ENCODE peak calls at places on chromosome 13, in seven cellular contexts. V, Q, R, U, W, A and D are unnamed samples. For H3K4me1, the result is how much of the 10 kb centered on the place peaks cover.

GRCh38 chr13:33106656-33107402 is 90.6 kb downstream of the KL start:
- DNase-seq in V (no peak), Q (no peak), R (no peak), U (no peak), W (no peak), A (no peak), D (no peak)

GRCh38 chr13:38763446-38764381 is 76.8 kb downstream of the FREM2 start:
- DNase-seq in V (no peak), Q (no peak), R (peak), U (no peak), W (peak), A (peak), D (no peak)

GRCh38 chr13:94617389-94618000 is 15.8 kb downstream of the GPR180 start:
- DNase-seq in V (no peak), Q (no peak), R (peak), U (no peak), W (peak), A (peak), D (peak)

GRCh38 chr13:33263484-33263883 is 22.1 kb downstream of the STARD13 start:
- DNase-seq in V (no peak), Q (no peak), R (no peak), U (no peak), W (no peak), A (no peak), D (no peak)

GRCh38 chr13:100490692-100491091 is 97.9 kb downstream of the GGACT start:
- DNase-seq in V (no peak), Q (no peak), R (no peak), U (no peak), W (peak), A (no peak), D (no peak)

GRCh38 chr13:50353651-50354415 is 338.6 kb downstream of the KCNRG start:
- DNase-seq in V (no peak), Q (no peak), R (peak), U (no peak), W (no peak), A (no peak), D (no peak)

GRCh38 chr13:95644611-95645052 is at the start of gene DZIP1:
- DNase-seq in V (no peak), Q (no peak), R (peak), U (peak), W (peak), A (peak), D (no peak)

GRCh38 chr13:110415669-110416068 is 108.6 kb downstream of the COL4A2 start:
- DNase-seq in V (no peak), Q (no peak), R (peak), U (peak), W (peak), A (no peak), D (no peak)

GRCh38 chr13:98775844-98776598 is 23.5 kb upstream of the SLC15A1 start:
- DNase-seq in V (no peak), Q (no peak), R (peak), U (peak), W (no peak), A (no peak), D (no peak)

GRCh38 chr13:51246411-51247298 is 24.5 kb downstream of the FAM124A start:
- DNase-seq in V (no peak), Q (no peak), R (no peak), U (no peak), W (no peak), A (peak), D (no peak)

GRCh38 chr13:50693755-50694154 is 149.7 kb downstream of the DLEU7 start:
- DNase-seq in V (no peak), Q (no peak), R (no peak), U (no peak), W (peak), A (peak), D (no peak)

GRCh38 chr13:95378603-95379002 is 77.4 kb upstream of the ABCC4 start:
- DNase-seq in V (no peak), Q (no peak), R (no peak), U (no peak), W (no peak), A (no peak), D (no peak)

GRCh38 chr13:79386125-79386822 is 19.8 kb downstream of the RBM26 start:
- DNase-seq in V (no peak), Q (no peak), R (no peak), U (no peak), W (no peak), A (no peak), D (no peak)

GRCh38 chr13:76892488-76892887 is 6.3 kb upstream of the KCTD12 start:
- DNase-seq in V (no peak), Q (no peak), R (no peak), U (no peak), W (no peak), A (no peak), D (no peak)

GRCh38 chr13:109816112-109816978 is 30.0 kb upstream of the IRS2 start:
- DNase-seq in V (no peak), Q (no peak), R (no peak), U (no peak), W (peak), A (no peak), D (no peak)

GRCh38 chr13:24605923-24606372 is 74.3 kb upstream of the ATP12A start:
- DNase-seq in V (no peak), Q (no peak), R (peak), U (no peak), W (peak), A (no peak), D (peak)

GRCh38 chr13:23949736-23950135 is 52.4 kb upstream of the C1QTNF9B start:
- DNase-seq in V (no peak), Q (no peak), R (no peak), U (no peak), W (no peak), A (no peak), D (no peak)

GRCh38 chr13:32150239-32150638 is 118.7 kb downstream of the FRY start:
- DNase-seq in V (no peak), Q (no peak), R (no peak), U (no peak), W (no peak), A (no peak), D (no peak)

GRCh38 chr13:78382946-78383542 is 220.3 kb downstream of the POU4F1 start:
- DNase-seq in V (no peak), Q (no peak), R (no peak), U (no peak), W (no peak), A (no peak), D (no peak)

GRCh38 chr13:83485101-83485500 is 397.2 kb downstream of the SLITRK1 start:
- DNase-seq in V (no peak), Q (no peak), R (no peak), U (no peak), W (no peak), A (no peak), D (no peak)

GRCh38 chr13:52459668-52460067 is 4.4 kb downstream of the CKAP2 start:
- DNase-seq in V (no peak), Q (no peak), R (no peak), U (no peak), W (no peak), A (no peak), D (no peak)

GRCh38 chr13:28743499-28744083 is 24.8 kb upstream of the SLC46A3 start:
- DNase-seq in V (no peak), Q (no peak), R (no peak), U (no peak), W (no peak), A (no peak), D (no peak)

GRCh38 chr13:100196380-100196779 is 107.5 kb downstream of the PCCA start:
- DNase-seq in V (no peak), Q (no peak), R (no peak), U (no peak), W (no peak), A (no peak), D (no peak)

GRCh38 chr13:52862358-52863206 is 14.1 kb upstream of the PCDH8 start:
- DNase-seq in V (no peak), Q (no peak), R (no peak), U (peak), W (peak), A (peak), D (no peak)

GRCh38 chr13:51632643-51633357 is 48.5 kb downstream of the WDFY2 start:
- DNase-seq in V (no peak), Q (no peak), R (no peak), U (no peak), W (peak), A (no peak), D (no peak)

GRCh38 chr13:84445776-84446175 is 563.5 kb upstream of the SLITRK1 start:
- DNase-seq in V (no peak), Q (no peak), R (no peak), U (no peak), W (no peak), A (no peak), D (no peak)

GRCh38 chr13:100443998-100444328 is 144.6 kb downstream of the GGACT start:
- DNase-seq in V (no peak), Q (no peak), R (no peak), U (no peak), W (no peak), A (no peak), D (no peak)

GRCh38 chr13:60627071-60627686 is 230.2 kb downstream of the TDRD3 start:
- DNase-seq in V (no peak), Q (no peak), R (peak), U (no peak), W (peak), A (peak), D (no peak)

GRCh38 chr13:29454931-29455481 is 140.5 kb downstream of the SLC7A1 start:
- DNase-seq in V (no peak), Q (no peak), R (no peak), U (no peak), W (peak), A (no peak), D (no peak)

GRCh38 chr13:21316376-21316775 is 139.9 kb downstream of the MRPL57 start:
- DNase-seq in V (no peak), Q (no peak), R (no peak), U (no peak), W (no peak), A (no peak), D (no peak)

GRCh38 chr13:65784088-65784816 is 1445.9 kb downstream of the PCDH9 start:
- DNase-seq in V (no peak), Q (no peak), R (no peak), U (no peak), W (no peak), A (no peak), D (no peak)

GRCh38 chr13:28339419-28339818 is 155.5 kb downstream of the FLT1 start:
- DNase-seq in V (no peak), Q (no peak), R (no peak), U (no peak), W (no peak), A (no peak), D (no peak)

GRCh38 chr13:26988059-26988769 is 183.4 kb downstream of the USP12 start:
- DNase-seq in V (no peak), Q (no peak), R (no peak), U (no peak), W (no peak), A (no peak), D (no peak)

GRCh38 chr13:64925284-64925683 is 2304.9 kb downstream of the PCDH9 start:
- DNase-seq in V (no peak), Q (no peak), R (peak), U (no peak), W (peak), A (peak), D (no peak)

GRCh38 chr13:51539887-51540286 is 44.4 kb upstream of the WDFY2 start:
- DNase-seq in V (no peak), Q (no peak), R (no peak), U (no peak), W (no peak), A (no peak), D (no peak)

GRCh38 chr13:20173121-20173746 is 12.4 kb upstream of the GJA3 start:
- DNase-seq in V (no peak), Q (no peak), R (no peak), U (no peak), W (no peak), A (no peak), D (no peak)

GRCh38 chr13:35512271-35512920 is 35.9 kb upstream of the MAB21L1 start:
- DNase-seq in V (no peak), Q (no peak), R (peak), U (no peak), W (no peak), A (no peak), D (no peak)

DNA sequence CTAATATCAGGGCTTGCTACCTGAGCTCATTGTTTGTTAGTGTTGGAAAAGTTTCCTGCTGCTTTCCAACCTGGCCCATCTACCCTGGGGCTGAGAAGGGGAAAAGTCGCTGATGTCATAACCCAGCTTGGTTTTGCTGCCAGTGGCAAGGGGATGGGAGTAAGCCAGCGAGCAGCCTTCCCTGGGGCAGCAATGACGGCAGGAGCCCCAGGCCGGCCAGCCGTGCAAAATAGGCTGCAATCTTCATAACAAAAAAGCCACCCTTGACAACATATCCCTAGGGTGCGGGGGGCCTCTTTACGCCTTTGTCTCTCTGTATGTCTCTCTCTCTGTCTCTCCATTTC is 30.1 kb downstream of the SERP2 start:
- DNase-seq in V (no peak), Q (no peak), R (no peak), U (no peak), W (peak), A (no peak), D (no peak)
- H3K4me3 ChIP-seq in V (no peak), Q (no peak), R (no peak), U (no peak), W (peak), A (no peak), D (no peak)

GRCh38 chr13:39811051-39811450 is 155.6 kb downstream of the COG6 start:
- DNase-seq in V (no peak), Q (no peak), R (no peak), U (no peak), W (no peak), A (no peak), D (no peak)
- H3K4me1 ChIP-seq in V (under half), Q (under half), R (under half), U (under half), W (under half), A (under half), D (under half)

DNA sequence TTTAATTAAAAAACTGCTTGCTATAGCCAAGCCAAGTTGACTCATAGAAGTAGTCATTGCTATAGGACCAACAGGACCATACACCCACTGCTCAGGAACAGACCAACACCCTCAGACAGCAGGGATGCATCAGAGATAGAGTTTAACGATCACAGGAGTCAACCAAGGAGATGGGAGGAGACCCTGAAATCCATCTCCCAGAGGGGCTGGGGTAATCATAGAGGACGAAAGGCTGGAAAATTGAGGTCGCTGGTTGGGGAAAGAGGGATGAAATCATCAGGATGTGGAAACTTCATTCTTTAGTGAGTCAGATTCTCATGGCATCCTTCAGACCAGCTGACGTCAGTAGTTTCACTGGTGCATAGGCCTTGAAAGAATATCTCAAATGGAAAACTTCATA is 160.4 kb upstream of the GPC6 start:
- DNase-seq in V (no peak), Q (no peak), R (peak), U (no peak), W (no peak), A (no peak), D (no peak)
- H3K27ac ChIP-seq in V (no peak), Q (no peak), R (no peak), U (no peak), W (no peak), A (no peak), D (no peak)

GRCh38 chr13:42048323-42048624 is 174 bp upstream of the DGKH start:
- DNase-seq in V (no peak), Q (no peak), R (no peak), U (no peak), W (peak), A (no peak), D (no peak)

GRCh38 chr13:42047561-42048322 is 706 bp upstream of the DGKH start:
- DNase-seq in V (no peak), Q (no peak), R (peak), U (peak), W (peak), A (peak), D (peak)

GRCh38 chr13:42046448-42046847 is 2.0 kb upstream of the DGKH start:
- DNase-seq in V (no peak), Q (no peak), R (no peak), U (no peak), W (no peak), A (no peak), D (no peak)

GRCh38 chr13:42048625-42049453 is at the start of gene DGKH:
- DNase-seq in V (peak), Q (peak), R (peak), U (peak), W (peak), A (peak), D (peak)

DNA sequence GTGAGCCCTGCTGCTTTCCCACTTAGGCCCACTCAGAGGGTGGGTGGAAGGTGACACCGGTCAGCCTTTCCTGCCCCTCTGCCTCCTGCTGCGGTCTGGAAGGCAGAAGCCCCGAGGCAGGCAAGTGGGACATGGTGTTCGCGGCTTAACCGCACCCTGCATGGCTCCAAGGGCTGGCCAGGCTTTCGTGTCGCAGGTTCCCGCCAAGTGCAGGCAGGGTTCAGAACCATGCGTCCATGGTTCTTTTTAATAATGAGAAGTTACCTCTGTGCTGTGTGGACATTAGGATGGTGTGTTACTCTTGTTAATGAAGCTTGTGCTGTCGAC is 969 bp downstream of the DGKH start:
- DNase-seq in V (no peak), Q (no peak), R (no peak), U (no peak), W (no peak), A (no peak), D (no peak)
- H3K4me3 ChIP-seq in V (peak), Q (peak), R (peak), U (peak), W (peak), A (peak), D (peak)

DNA sequence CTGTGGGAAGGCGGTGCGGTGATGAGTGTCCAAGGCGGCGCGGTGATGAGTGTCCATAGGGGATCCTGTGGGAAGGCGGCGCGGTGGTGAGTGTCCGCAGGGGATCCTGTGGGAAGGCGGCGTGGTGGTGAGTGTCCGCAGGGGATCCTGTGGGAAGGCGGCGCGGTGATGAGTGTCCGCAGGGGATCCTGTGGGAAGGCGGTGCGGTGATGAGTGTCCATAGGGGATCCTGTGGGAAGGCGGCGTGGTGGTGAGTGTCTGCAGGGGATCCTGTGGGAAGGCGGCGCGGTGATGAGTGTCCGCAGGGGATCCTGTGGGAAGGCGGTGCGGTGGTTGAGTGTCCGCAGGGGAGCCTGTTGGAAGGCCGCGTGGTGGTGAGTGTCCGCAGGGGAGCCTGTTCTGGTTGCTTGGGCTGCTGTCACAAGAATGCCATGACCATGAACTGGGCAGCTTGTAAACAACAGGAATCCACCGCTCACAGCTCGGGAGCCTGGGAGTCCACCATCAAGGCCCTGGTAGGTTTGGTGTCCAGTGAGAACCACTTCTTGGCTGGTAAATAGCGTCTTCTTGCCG is 21.4 kb downstream of the TFDP1 start:
- DNase-seq in V (no peak), Q (no peak), R (no peak), U (no peak), W (no peak), A (no peak), D (no peak)
- H3K4me1 ChIP-seq in V (under half), Q (under half), R (under half), U (under half), W (under half), A (under half), D (under half)